ENCODE peak calls at places on chromosomes 3 and 15, in six cellular contexts. One of them, this sample, is unnamed.

GRCh38 chr15:64460737-64461576 is 579 bp downstream of the ZNF609 start:
- DNase-seq in right lobe of liver: peak
- DNase-seq in A549: peak
- DNase-seq in transverse colon: peak
- DNase-seq in stomach: no peak
- DNase-seq in CD4-positive, alpha-beta T cell: peak
- DNase-seq in this sample: peak

GRCh38 chr3:164208846-164209245 is 869.5 kb downstream of the SI start:
- DNase-seq in right lobe of liver: no peak
- DNase-seq in A549: no peak
- DNase-seq in transverse colon: no peak
- DNase-seq in stomach: no peak
- DNase-seq in CD4-positive, alpha-beta T cell: no peak
- DNase-seq in this sample: no peak

GRCh38 chr3:122005033-122005565 is 16.9 kb downstream of the ILDR1 start:
- DNase-seq in right lobe of liver: no peak
- DNase-seq in A549: no peak
- DNase-seq in transverse colon: peak
- DNase-seq in stomach: no peak
- DNase-seq in CD4-positive, alpha-beta T cell: no peak
- DNase-seq in this sample: no peak

GRCh38 chr15:69607101-69607500 is 154.5 kb downstream of the RPLP1 start:
- DNase-seq in right lobe of liver: no peak
- DNase-seq in A549: no peak
- DNase-seq in transverse colon: no peak
- DNase-seq in stomach: no peak
- DNase-seq in CD4-positive, alpha-beta T cell: no peak
- DNase-seq in this sample: no peak

GRCh38 chr15:99446565-99447496 is 119.0 kb upstream of the MEF2A start:
- DNase-seq in right lobe of liver: no peak
- DNase-seq in A549: no peak
- DNase-seq in transverse colon: no peak
- DNase-seq in stomach: peak
- DNase-seq in CD4-positive, alpha-beta T cell: no peak
- DNase-seq in this sample: no peak

GRCh38 chr3:49313902-49314676 is 25.8 kb downstream of the USP4 start:
- DNase-seq in right lobe of liver: no peak
- DNase-seq in A549: no peak
- DNase-seq in transverse colon: no peak
- DNase-seq in stomach: no peak
- DNase-seq in CD4-positive, alpha-beta T cell: no peak
- DNase-seq in this sample: no peak

GRCh38 chr3:50297384-50297775 is 1.8 kb downstream of the HYAL3 start:
- DNase-seq in right lobe of liver: no peak
- DNase-seq in A549: no peak
- DNase-seq in transverse colon: no peak
- DNase-seq in stomach: no peak
- DNase-seq in CD4-positive, alpha-beta T cell: no peak
- DNase-seq in this sample: no peak

GRCh38 chr3:197750863-197751737 is 1.4 kb downstream of the FYTTD1 start:
- DNase-seq in right lobe of liver: peak
- DNase-seq in A549: no peak
- DNase-seq in transverse colon: peak
- DNase-seq in stomach: peak
- DNase-seq in CD4-positive, alpha-beta T cell: peak
- DNase-seq in this sample: peak

GRCh38 chr3:147328711-147329110 is 77.6 kb downstream of the ZIC4 start:
- DNase-seq in right lobe of liver: no peak
- DNase-seq in A549: no peak
- DNase-seq in transverse colon: no peak
- DNase-seq in stomach: no peak
- DNase-seq in CD4-positive, alpha-beta T cell: no peak
- DNase-seq in this sample: no peak

GRCh38 chr3:30539214-30539613 is 67.2 kb upstream of the TGFBR2 start:
- DNase-seq in right lobe of liver: no peak
- DNase-seq in A549: no peak
- DNase-seq in transverse colon: no peak
- DNase-seq in stomach: no peak
- DNase-seq in CD4-positive, alpha-beta T cell: no peak
- DNase-seq in this sample: peak

GRCh38 chr3:12629560-12629959 is 34.4 kb downstream of the RAF1 start:
- DNase-seq in right lobe of liver: peak
- DNase-seq in A549: no peak
- DNase-seq in transverse colon: no peak
- DNase-seq in stomach: peak
- DNase-seq in CD4-positive, alpha-beta T cell: no peak
- DNase-seq in this sample: no peak

GRCh38 chr3:81808900-81809299 is 47.5 kb upstream of the GBE1 start:
- DNase-seq in right lobe of liver: no peak
- DNase-seq in A549: no peak
- DNase-seq in transverse colon: no peak
- DNase-seq in stomach: no peak
- DNase-seq in CD4-positive, alpha-beta T cell: no peak
- DNase-seq in this sample: no peak

GRCh38 chr3:3127432-3128010 is 781 bp downstream of the TRNT1 start:
- DNase-seq in right lobe of liver: no peak
- DNase-seq in A549: peak
- DNase-seq in transverse colon: no peak
- DNase-seq in stomach: no peak
- DNase-seq in CD4-positive, alpha-beta T cell: peak
- DNase-seq in this sample: no peak

GRCh38 chr15:68442041-68442440 is 10.1 kb upstream of the ITGA11 start:
- DNase-seq in right lobe of liver: no peak
- DNase-seq in A549: no peak
- DNase-seq in transverse colon: no peak
- DNase-seq in stomach: no peak
- DNase-seq in CD4-positive, alpha-beta T cell: no peak
- DNase-seq in this sample: no peak

GRCh38 chr3:149306751-149307434 is 26.5 kb downstream of the TM4SF18 start:
- DNase-seq in right lobe of liver: no peak
- DNase-seq in A549: no peak
- DNase-seq in transverse colon: no peak
- DNase-seq in stomach: no peak
- DNase-seq in CD4-positive, alpha-beta T cell: no peak
- DNase-seq in this sample: no peak

GRCh38 chr3:8658326-8659212 is 14.0 kb upstream of the SSUH2 start:
- DNase-seq in right lobe of liver: no peak
- DNase-seq in A549: peak
- DNase-seq in transverse colon: peak
- DNase-seq in stomach: peak
- DNase-seq in CD4-positive, alpha-beta T cell: no peak
- DNase-seq in this sample: peak

GRCh38 chr3:156675744-156676466 is 1.5 kb downstream of the TIPARP start:
- DNase-seq in right lobe of liver: no peak
- DNase-seq in A549: peak
- DNase-seq in transverse colon: peak
- DNase-seq in stomach: peak
- DNase-seq in CD4-positive, alpha-beta T cell: peak
- DNase-seq in this sample: peak

GRCh38 chr3:182969277-182969676 is 11.1 kb downstream of the DCUN1D1 start:
- DNase-seq in right lobe of liver: no peak
- DNase-seq in A549: peak
- DNase-seq in transverse colon: no peak
- DNase-seq in stomach: no peak
- DNase-seq in CD4-positive, alpha-beta T cell: no peak
- DNase-seq in this sample: peak

GRCh38 chr15:80701676-80702311 is 6.7 kb downstream of the ABHD17C start:
- DNase-seq in right lobe of liver: no peak
- DNase-seq in A549: no peak
- DNase-seq in transverse colon: no peak
- DNase-seq in stomach: peak
- DNase-seq in CD4-positive, alpha-beta T cell: no peak
- DNase-seq in this sample: no peak

GRCh38 chr15:98123834-98124233 is 163.3 kb downstream of the ARRDC4 start:
- DNase-seq in right lobe of liver: no peak
- DNase-seq in A549: no peak
- DNase-seq in transverse colon: no peak
- DNase-seq in stomach: no peak
- DNase-seq in CD4-positive, alpha-beta T cell: no peak
- DNase-seq in this sample: peak

GRCh38 chr15:63196846-63197245 is 7.4 kb downstream of the RAB8B start:
- DNase-seq in right lobe of liver: no peak
- DNase-seq in A549: no peak
- DNase-seq in transverse colon: no peak
- DNase-seq in stomach: no peak
- DNase-seq in CD4-positive, alpha-beta T cell: no peak
- DNase-seq in this sample: no peak

GRCh38 chr15:36863551-36863950 is 236.8 kb downstream of the MEIS2 start:
- DNase-seq in right lobe of liver: no peak
- DNase-seq in A549: no peak
- DNase-seq in transverse colon: no peak
- DNase-seq in stomach: no peak
- DNase-seq in CD4-positive, alpha-beta T cell: no peak
- DNase-seq in this sample: no peak

GRCh38 chr15:76787273-76787672 is 117.9 kb downstream of the SCAPER start:
- DNase-seq in right lobe of liver: no peak
- DNase-seq in A549: no peak
- DNase-seq in transverse colon: no peak
- DNase-seq in stomach: no peak
- DNase-seq in CD4-positive, alpha-beta T cell: no peak
- DNase-seq in this sample: no peak

GRCh38 chr3:85164446-85164845 is 205.7 kb downstream of the CADM2 start:
- DNase-seq in right lobe of liver: no peak
- DNase-seq in A549: no peak
- DNase-seq in transverse colon: no peak
- DNase-seq in stomach: no peak
- DNase-seq in CD4-positive, alpha-beta T cell: no peak
- DNase-seq in this sample: no peak
- H3K27ac ChIP-seq in right lobe of liver: no peak
- H3K27ac ChIP-seq in A549: no peak
- H3K27ac ChIP-seq in transverse colon: no peak
- H3K27ac ChIP-seq in stomach: no peak
- H3K27ac ChIP-seq in CD4-positive, alpha-beta T cell: no peak
- H3K27ac ChIP-seq in this sample: no peak

DNA sequence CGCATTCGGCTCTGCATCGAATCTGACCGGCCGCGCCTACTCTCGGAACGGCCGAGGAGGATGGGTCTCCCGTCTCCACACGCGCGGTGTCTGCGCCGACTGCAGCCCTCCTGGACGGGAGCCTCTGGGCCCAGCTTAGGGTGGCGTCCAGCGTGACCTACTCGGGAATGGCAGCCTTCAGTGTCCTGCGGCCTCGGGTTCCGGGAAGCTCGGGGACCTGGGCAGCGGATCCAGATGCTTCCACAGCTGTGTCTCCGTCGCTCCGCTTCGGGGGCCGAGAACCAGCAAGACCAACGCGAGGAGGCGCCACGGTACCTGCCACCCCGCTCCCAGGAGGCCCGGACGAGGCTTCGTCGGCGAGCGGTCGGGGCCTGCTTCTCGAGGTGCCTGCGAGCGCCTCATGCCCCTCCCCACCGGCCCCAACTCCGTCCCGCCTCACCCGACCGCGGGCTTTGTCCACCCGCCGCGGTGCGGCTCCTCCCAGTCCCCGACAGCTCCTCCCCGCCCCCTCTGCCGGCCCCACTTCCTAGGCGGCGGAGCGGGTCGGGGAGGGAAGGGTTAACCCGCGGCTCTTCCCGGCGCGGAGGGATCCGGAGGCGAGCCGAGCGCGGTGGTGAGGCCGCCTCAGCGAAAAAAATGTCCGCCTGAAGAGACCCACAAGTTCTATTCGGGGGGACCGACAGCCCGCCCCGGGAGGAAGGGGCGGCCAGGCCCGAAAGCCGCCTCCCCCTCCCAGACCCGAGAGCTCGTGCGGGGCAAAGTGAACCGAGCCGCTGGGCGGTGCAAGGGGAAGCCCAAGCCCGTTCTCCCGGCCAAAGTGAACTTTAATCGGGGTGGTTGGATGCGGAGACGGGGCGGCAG is at the start of gene TCF12:
- DNase-seq in right lobe of liver: peak
- DNase-seq in A549: peak
- DNase-seq in transverse colon: peak
- DNase-seq in stomach: peak
- DNase-seq in CD4-positive, alpha-beta T cell: peak
- DNase-seq in this sample: peak
- TF ChIP-seq CTCF in right lobe of liver: peak
- TF ChIP-seq CTCF in A549: peak
- TF ChIP-seq CTCF in transverse colon: peak
- TF ChIP-seq CTCF in stomach: no peak
- TF ChIP-seq CTCF in CD4-positive, alpha-beta T cell: peak
- TF ChIP-seq CTCF in this sample: peak

DNA sequence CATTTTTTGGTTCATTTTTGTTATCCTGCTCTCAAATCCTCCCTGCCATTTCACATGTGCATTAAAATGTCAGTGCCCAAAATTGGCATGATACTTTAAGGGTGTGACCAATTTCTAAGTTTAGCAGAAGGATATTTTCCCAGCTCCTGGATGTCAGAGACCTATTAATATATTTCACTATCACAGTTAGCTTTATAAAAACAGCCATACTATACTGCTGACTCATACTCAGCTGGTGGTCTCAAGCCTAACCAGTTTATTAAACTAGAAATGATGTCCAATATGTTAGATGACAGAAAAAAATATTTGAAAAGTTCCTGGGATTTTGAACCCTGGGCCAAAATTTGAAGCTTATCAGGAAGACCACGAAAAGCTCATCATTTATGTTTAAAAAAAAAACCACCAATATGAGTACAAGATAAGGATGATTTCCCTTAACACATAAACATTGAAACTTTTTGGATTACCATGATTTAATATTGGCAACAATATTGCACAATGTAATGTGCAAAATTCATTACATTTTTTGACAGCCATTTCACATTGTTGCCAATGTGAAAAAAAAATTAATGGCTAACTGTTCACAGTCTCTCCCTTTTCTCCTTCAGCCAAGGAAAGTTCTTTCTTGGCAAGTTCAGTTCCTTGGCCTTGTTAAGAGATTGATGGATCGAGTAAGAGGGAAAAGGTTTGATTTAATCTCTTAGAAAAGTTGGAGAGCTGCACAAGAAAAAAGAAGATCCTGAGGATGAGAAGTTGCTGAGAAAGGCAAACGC is 61.0 kb upstream of the ZNF280D start:
- DNase-seq in right lobe of liver: no peak
- DNase-seq in A549: no peak
- DNase-seq in transverse colon: no peak
- DNase-seq in stomach: no peak
- DNase-seq in CD4-positive, alpha-beta T cell: no peak
- DNase-seq in this sample: no peak
- H3K27ac ChIP-seq in right lobe of liver: no peak
- H3K27ac ChIP-seq in A549: no peak
- H3K27ac ChIP-seq in transverse colon: peak
- H3K27ac ChIP-seq in stomach: no peak
- H3K27ac ChIP-seq in CD4-positive, alpha-beta T cell: no peak
- H3K27ac ChIP-seq in this sample: no peak

DNA sequence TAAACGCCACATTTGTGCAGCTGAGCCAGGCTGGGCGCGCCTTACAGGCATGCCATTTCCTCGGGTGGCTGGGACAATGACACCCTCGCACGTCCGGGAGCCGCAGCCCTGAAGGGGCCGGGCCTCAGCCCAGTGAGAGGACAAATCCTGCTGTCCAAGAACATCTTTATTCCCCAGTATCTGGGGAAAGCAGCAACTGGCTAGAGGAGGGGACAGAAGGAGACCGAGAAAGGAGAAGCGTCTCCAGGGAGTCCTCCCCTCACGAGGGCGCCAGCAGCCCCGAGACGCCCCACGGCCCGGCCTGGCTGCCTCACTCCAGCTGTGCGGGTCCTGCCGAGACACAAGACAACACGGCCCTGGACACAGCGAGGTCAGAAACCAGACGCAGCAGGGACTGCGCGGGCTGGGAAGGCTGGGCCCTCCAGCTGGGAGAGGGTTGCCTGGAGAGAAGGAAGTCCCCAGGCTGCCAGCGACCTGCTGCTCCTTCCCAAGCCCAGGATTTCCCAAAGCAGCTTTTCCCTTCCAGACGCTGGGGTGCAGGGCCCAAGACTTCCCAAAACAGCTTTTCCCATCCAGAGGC is 130.2 kb downstream of the CHSY1 start:
- DNase-seq in right lobe of liver: peak
- DNase-seq in A549: no peak
- DNase-seq in transverse colon: peak
- DNase-seq in stomach: peak
- DNase-seq in CD4-positive, alpha-beta T cell: peak
- DNase-seq in this sample: no peak
- TF ChIP-seq CTCF in right lobe of liver: peak
- TF ChIP-seq CTCF in A549: no peak
- TF ChIP-seq CTCF in transverse colon: no peak
- TF ChIP-seq CTCF in stomach: no peak
- TF ChIP-seq CTCF in CD4-positive, alpha-beta T cell: no peak
- TF ChIP-seq CTCF in this sample: no peak

This sample was measured in RWPE1.